ENCODE peak calls at places on chromosomes 1 and 21, in six cellular contexts. N, F, U, J, E and A are unnamed samples.

GRCh38 chr1:215043405-215043804 is 39.1 kb upstream of the KCNK2 start:
- DNase-seq in N (no peak), F (no peak), U (no peak), J (no peak), E (no peak), A (no peak)

GRCh38 chr1:224127925-224128819 is 14.3 kb downstream of the FBXO28 start:
- DNase-seq in N (peak; percentile 79), F (no peak), U (no peak), J (no peak), E (no peak), A (peak; percentile 41)

GRCh38 chr1:4653796-4654715 is at the start of gene AJAP1:
- DNase-seq in N (no peak), F (no peak), U (peak; percentile 29), J (no peak), E (no peak), A (no peak)

GRCh38 chr1:224051086-224051406 is 62.9 kb upstream of the FBXO28 start:
- DNase-seq in N (no peak), F (no peak), U (no peak), J (no peak), E (no peak), A (no peak)

GRCh38 chr1:109730666-109731065 is 10.2 kb downstream of the GSTM3 start:
- DNase-seq in N (no peak), F (no peak), U (no peak), J (no peak), E (no peak), A (no peak)

GRCh38 chr1:182279724-182280506 is 111.7 kb downstream of the GLUL start:
- DNase-seq in N (no peak), F (peak; percentile 70), U (no peak), J (no peak), E (no peak), A (no peak)

GRCh38 chr21:25790122-25790951 is 55.6 kb downstream of the GABPA start:
- DNase-seq in N (peak; percentile 71), F (peak; percentile 5), U (peak; percentile 55), J (peak; percentile 10), E (peak; percentile 55), A (peak; percentile 57)

GRCh38 chr1:155044812-155045690 is 6.1 kb upstream of the ADAM15 start:
- DNase-seq in N (peak; percentile 79), F (peak; percentile 79), U (peak; percentile 87), J (peak; percentile 88), E (peak; percentile 86), A (peak; percentile 84)

GRCh38 chr1:8352471-8352845 is 34.5 kb downstream of the SLC45A1 start:
- DNase-seq in N (no peak), F (no peak), U (no peak), J (no peak), E (no peak), A (no peak)

GRCh38 chr1:72007312-72007711 is 275.0 kb downstream of the NEGR1 start:
- DNase-seq in N (no peak), F (no peak), U (no peak), J (no peak), E (no peak), A (no peak)

GRCh38 chr1:216184281-216184680 is 239.0 kb downstream of the USH2A start:
- DNase-seq in N (no peak), F (no peak), U (no peak), J (no peak), E (no peak), A (no peak)

GRCh38 chr21:42646076-42646825 is 7.2 kb upstream of the PDE9A start:
- DNase-seq in N (no peak), F (no peak), U (no peak), J (no peak), E (no peak), A (no peak)

GRCh38 chr1:6911229-6911941 is 126.1 kb downstream of the CAMTA1 start:
- DNase-seq in N (no peak), F (no peak), U (no peak), J (no peak), E (no peak), A (no peak)

GRCh38 chr1:11151134-11151533 is 38.0 kb upstream of the ANGPTL7 start:
- DNase-seq in N (no peak), F (no peak), U (no peak), J (no peak), E (no peak), A (no peak)

GRCh38 chr1:33985166-33985565 is 121.3 kb downstream of the HMGB4 start:
- DNase-seq in N (no peak), F (no peak), U (no peak), J (no peak), E (no peak), A (peak; percentile 90)

GRCh38 chr1:150386546-150387080 is 22.7 kb downstream of the RPRD2 start:
- DNase-seq in N (no peak), F (no peak), U (no peak), J (no peak), E (no peak), A (no peak)

GRCh38 chr1:119554188-119554587 is 47.2 kb downstream of the HSD3B1 start:
- DNase-seq in N (peak; percentile 98), F (peak; percentile 33), U (peak; percentile 76), J (no peak), E (peak; percentile 91), A (peak; percentile 88)

GRCh38 chr1:97999320-97999719 is 78.5 kb upstream of the DPYD start:
- DNase-seq in N (peak; percentile 90), F (no peak), U (no peak), J (no peak), E (peak; percentile 88), A (peak; percentile 92)

GRCh38 chr21:37965088-37965805 is 49.0 kb upstream of the KCNJ6 start:
- DNase-seq in N (no peak), F (no peak), U (no peak), J (no peak), E (no peak), A (no peak)

GRCh38 chr21:14095021-14095420 is 115.7 kb downstream of the LIPI start:
- DNase-seq in N (no peak), F (no peak), U (no peak), J (no peak), E (no peak), A (no peak)

GRCh38 chr1:235898126-235898525 is 31.4 kb upstream of the LYST start:
- DNase-seq in N (no peak), F (no peak), U (no peak), J (no peak), E (peak; percentile 39), A (no peak)

GRCh38 chr1:2594641-2595131 is 8.1 kb downstream of the PRXL2B start:
- DNase-seq in N (no peak), F (no peak), U (no peak), J (no peak), E (no peak), A (no peak)

GRCh38 chr21:45643021-45643980 is at the start of gene PCBP3:
- DNase-seq in N (peak; percentile 98), F (peak; percentile 97), U (peak; percentile 97), J (peak; percentile 65), E (peak; percentile 96), A (peak; percentile 93)
- H3K4me3 ChIP-seq in N (peak within 1 kb of the TSS; percentile 62), F (peak within 1 kb of the TSS; percentile 10), U (peak within 1 kb of the TSS; percentile 50), J (peak within 1 kb of the TSS; percentile 55), E (peak within 1 kb of the TSS; percentile 63), A (peak within 1 kb of the TSS; percentile 68)

DNA sequence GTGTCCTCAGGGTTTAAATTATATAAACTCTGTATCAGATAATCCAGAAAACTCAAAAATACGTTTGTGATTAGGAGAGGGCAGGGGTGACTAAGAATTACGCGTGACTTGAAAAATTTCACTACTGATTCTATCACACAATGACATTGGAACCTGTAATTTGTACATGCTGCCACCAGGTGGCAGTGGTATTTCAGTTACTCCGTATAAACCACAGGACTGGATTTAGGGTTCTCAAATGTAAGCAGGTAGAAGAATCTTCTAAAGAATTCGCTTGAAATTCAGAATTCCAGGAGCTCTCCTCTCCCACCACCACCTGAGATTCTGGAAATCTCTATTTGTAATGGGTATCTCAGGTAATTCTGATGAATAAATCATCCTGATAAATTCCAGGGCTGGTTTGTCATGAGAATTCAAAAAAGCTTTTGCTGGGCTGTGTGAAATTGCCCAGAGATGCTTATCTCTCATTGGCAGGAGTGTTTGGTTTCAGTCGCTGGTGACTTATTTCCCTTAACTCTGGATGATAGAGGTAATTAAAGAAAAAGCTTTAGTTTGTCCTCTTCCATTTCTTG is 1.7 kb upstream of the KRTAP7-1 start:
- DNase-seq in N (peak; percentile 23), F (no peak), U (peak; percentile 29), J (no peak), E (peak; percentile 10), A (no peak)
- TF ChIP-seq CTCF in N (peak; percentile 45), F (no peak), U (peak; percentile 48), J (peak; percentile 8), E (peak; percentile 26), A (peak; percentile 23)

GRCh38 chr1:18447509-18448220 is 33.1 kb upstream of the KLHDC7A start:
- DNase-seq in N (no peak), F (no peak), U (no peak), J (no peak), E (no peak), A (no peak)

GRCh38 chr1:18446751-18447150 is 34.0 kb upstream of the KLHDC7A start:
- DNase-seq in N (no peak), F (no peak), U (no peak), J (no peak), E (no peak), A (no peak)

GRCh38 chr1:18443573-18444520 is 36.9 kb upstream of the KLHDC7A start:
- DNase-seq in N (no peak), F (no peak), U (no peak), J (no peak), E (no peak), A (no peak)

GRCh38 chr1:18452550-18452949 is 28.2 kb upstream of the KLHDC7A start:
- DNase-seq in N (peak; percentile 14), F (no peak), U (peak; percentile 26), J (peak; percentile 13), E (peak; percentile 7), A (no peak)

DNA sequence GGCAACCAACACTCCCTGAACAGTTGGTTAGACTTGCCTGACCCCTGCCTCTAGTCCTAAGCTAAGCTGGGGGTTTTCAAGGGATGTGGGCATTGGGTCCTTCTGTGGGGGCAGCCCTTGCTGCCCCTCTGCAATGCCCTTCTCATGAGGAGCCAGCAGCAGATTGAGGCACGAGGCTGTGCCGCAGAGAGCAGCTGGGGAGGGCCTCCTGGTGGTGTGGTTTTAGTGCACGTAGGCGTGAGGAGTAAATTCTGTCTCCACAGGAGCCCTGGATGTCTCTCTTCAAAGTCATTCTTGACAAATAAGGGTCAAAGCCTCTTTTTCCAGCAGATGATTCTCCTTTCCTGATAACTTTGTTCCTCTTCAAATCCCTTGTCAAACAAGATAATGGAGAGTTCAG is 31.8 kb upstream of the KLHDC7A start:
- DNase-seq in N (no peak), F (no peak), U (no peak), J (no peak), E (no peak), A (no peak)
- H3K4me3 ChIP-seq in N (no peak overlapping the region), F (no peak overlapping the region), U (no peak overlapping the region), J (no peak overlapping the region), E (no peak overlapping the region), A (no peak overlapping the region)

GRCh38 chr1:58786927-58787245 is 3.0 kb upstream of the JUN start:
- DNase-seq in N (no peak), F (no peak), U (no peak), J (no peak), E (no peak), A (no peak)

GRCh38 chr1:58786184-58786926 is 2.5 kb upstream of the JUN start:
- DNase-seq in N (peak; percentile 91), F (no peak), U (no peak), J (no peak), E (peak; percentile 73), A (peak; percentile 84)

GRCh38 chr1:58784758-58785423 is 1.0 kb upstream of the JUN start:
- DNase-seq in N (peak; percentile 96), F (peak; percentile 88), U (peak; percentile 95), J (peak; percentile 67), E (peak; percentile 96), A (peak; percentile 97)

GRCh38 chr1:58783993-58784757 is at the start of gene JUN:
- DNase-seq in N (peak; percentile 100), F (peak; percentile 100), U (peak; percentile 100), J (peak; percentile 92), E (peak; percentile 100), A (peak; percentile 100)

GRCh38 chr1:58785424-58786058 is 1.7 kb upstream of the JUN start:
- DNase-seq in N (peak; percentile 76), F (peak; percentile 48), U (peak; percentile 83), J (peak; percentile 24), E (peak; percentile 52), A (peak; percentile 55)
- TF ChIP-seq CTCF in N (no peak), F (no peak), U (no peak), J (no peak), E (no peak), A (no peak)